ENCODE peak calls at places on chromosomes 5 and 9, in nine cellular contexts. Q is upper lobe of left lung, E is left ventricle myocardium inferior, F is bronchial epithelial cell, K is RWPE1, R is AG10803, B is cardiac fibroblast, X is GM12864, J is WERI-Rb-1. H is an unnamed sample.

GRCh38 chr9:121633144-121633714 is 18.2 kb upstream of the DAB2IP start:
- DNase-seq in E (no peak), X (no peak), F (no peak), Q (no peak), K (no peak), B (no peak), J (no peak), R (no peak), H (no peak)

GRCh38 chr9:6433405-6433804 is 20.4 kb downstream of the UHRF2 start:
- DNase-seq in B (peak; percentile 47), X (no peak), F (peak; percentile 76), K (no peak), Q (no peak), E (no peak), J (no peak), R (no peak), H (no peak)

GRCh38 chr9:91186311-91187101 is 175.2 kb downstream of the AUH start:
- DNase-seq in J (no peak), K (peak; percentile 68), X (no peak), E (no peak), B (no peak), R (no peak), F (peak; percentile 58), Q (no peak), H (no peak)

GRCh38 chr5:66553368-66553912 is 42.8 kb upstream of the MAST4 start:
- DNase-seq in K (no peak), X (no peak), E (no peak), B (no peak), J (no peak), F (peak; percentile 33), R (no peak), Q (no peak), H (no peak)

GRCh38 chr9:114035221-114035844 is 42.8 kb downstream of the AMBP start:
- DNase-seq in X (no peak), F (no peak), J (no peak), R (no peak), B (no peak), E (no peak), K (no peak), Q (peak; percentile 10), H (peak; percentile 47)

GRCh38 chr5:141876628-141877477 is 1.4 kb downstream of the PCDH1 start:
- DNase-seq in J (no peak), F (peak; percentile 33), Q (no peak), X (no peak), E (no peak), B (no peak), K (peak; percentile 47), R (no peak), H (peak; percentile 70)

GRCh38 chr9:78664370-78664769 is 367.4 kb downstream of the PSAT1 start:
- DNase-seq in Q (no peak), B (no peak), R (no peak), X (no peak), E (no peak), F (no peak), K (no peak), J (no peak), H (no peak)

GRCh38 chr5:150053231-150053626 is 33.1 kb downstream of the CSF1R start:
- DNase-seq in K (no peak), B (peak; percentile 57), J (no peak), X (no peak), F (peak; percentile 70), Q (peak; percentile 45), R (peak; percentile 70), E (no peak), H (no peak)

GRCh38 chr9:114290561-114290986 is 32.3 kb upstream of the ORM1 start:
- DNase-seq in K (no peak), E (peak; percentile 8), Q (no peak), J (peak; percentile 28), X (no peak), R (no peak), B (no peak), F (no peak), H (peak; percentile 55)

GRCh38 chr9:123064662-123065061 is 31.2 kb downstream of the GPR21 start:
- DNase-seq in F (no peak), K (no peak), E (no peak), X (no peak), R (no peak), Q (no peak), B (no peak), J (no peak), H (no peak)

GRCh38 chr5:116763987-116764866 is 189.6 kb upstream of the SEMA6A start:
- DNase-seq in E (no peak), J (no peak), Q (no peak), X (peak; percentile 84), F (peak; percentile 96), K (no peak), R (no peak), B (no peak), H (no peak)

GRCh38 chr5:151923865-151924264 is 786 bp downstream of the GLRA1 start:
- DNase-seq in F (peak; percentile 14), B (no peak), Q (no peak), X (no peak), K (peak; percentile 45), R (no peak), J (peak; percentile 68), E (no peak), H (no peak)

GRCh38 chr5:65120371-65120967 is 351.7 kb downstream of the CWC27 start:
- DNase-seq in K (no peak), E (no peak), Q (no peak), J (no peak), F (no peak), B (no peak), X (no peak), R (no peak), H (no peak)

GRCh38 chr5:103425686-103426454 is 136.7 kb downstream of the NUDT12 start:
- DNase-seq in B (peak; percentile 10), F (no peak), Q (no peak), X (no peak), E (no peak), K (no peak), R (peak; percentile 60), J (no peak), H (no peak)

GRCh38 chr5:148957591-148958202 is 105.2 kb downstream of the SH3TC2 start:
- DNase-seq in B (peak; percentile 42), E (peak; percentile 33), K (peak; percentile 62), F (peak; percentile 41), Q (peak; percentile 53), J (peak; percentile 43), R (peak; percentile 22), X (no peak), H (no peak)

GRCh38 chr5:72770266-72770665 is 46.2 kb upstream of the TNPO1 start:
- DNase-seq in E (no peak), F (no peak), X (no peak), J (no peak), B (no peak), Q (no peak), K (no peak), R (no peak), H (no peak)

GRCh38 chr5:72767289-72768010 is 49.0 kb upstream of the TNPO1 start:
- DNase-seq in R (no peak), B (peak; percentile 18), Q (no peak), K (no peak), J (peak; percentile 20), E (no peak), X (no peak), F (no peak), H (no peak)
- TF ChIP-seq CTCF in R (no peak), B (peak; percentile 11), Q (no peak), K (no peak), J (peak; percentile 9), E (no peak), X (no peak), F (no peak), H (peak; percentile 22)

DNA sequence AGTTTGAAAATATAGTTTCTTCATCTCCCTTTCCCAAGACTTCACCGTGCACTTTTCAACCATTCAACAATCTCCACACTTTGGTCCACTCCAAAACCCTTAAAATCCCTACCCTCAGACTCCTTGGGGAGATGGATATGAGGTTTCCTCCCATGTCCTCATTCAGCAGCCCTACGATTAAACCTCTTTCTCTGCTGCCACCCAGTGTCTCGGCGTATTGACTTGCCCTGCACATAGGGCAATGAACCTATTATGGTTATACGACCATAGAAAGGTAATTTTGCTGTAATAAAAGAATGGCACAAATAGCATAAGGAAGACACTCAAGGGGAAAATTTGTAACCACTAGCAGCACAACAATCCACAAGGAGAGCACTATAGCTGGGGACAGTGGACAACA is 803.5 kb downstream of the TLE1 start:
- DNase-seq in Q (no peak), R (no peak), E (no peak), X (no peak), K (no peak), F (peak; percentile 8), J (peak; percentile 57), B (peak; percentile 9), H (no peak)
- TF ChIP-seq CTCF in Q (no peak), R (peak; percentile 3), E (no peak), X (no peak), K (no peak), F (no peak), J (peak; percentile 44), B (peak; percentile 3), H (peak; percentile 15)

GRCh38 chr5:13480834-13481233 is 463.7 kb downstream of the DNAH5 start:
- DNase-seq in J (no peak), K (no peak), X (no peak), B (no peak), Q (no peak), R (no peak), E (no peak), F (no peak), H (no peak)

GRCh38 chr5:13477118-13477737 is 467.3 kb downstream of the DNAH5 start:
- DNase-seq in E (no peak), R (peak; percentile 27), X (no peak), B (no peak), J (no peak), F (peak; percentile 81), K (peak; percentile 51), Q (no peak), H (no peak)

GRCh38 chr5:13478831-13479465 is 465.5 kb downstream of the DNAH5 start:
- DNase-seq in X (no peak), Q (no peak), K (peak; percentile 65), R (peak; percentile 47), B (no peak), F (peak; percentile 64), J (peak; percentile 63), E (no peak), H (no peak)
- TF ChIP-seq CTCF in X (peak; percentile 35), Q (peak; percentile 25), K (peak; percentile 72), R (peak; percentile 63), B (peak; percentile 45), F (peak; percentile 64), J (peak; percentile 62), E (peak; percentile 50), H (peak; percentile 79)

DNA sequence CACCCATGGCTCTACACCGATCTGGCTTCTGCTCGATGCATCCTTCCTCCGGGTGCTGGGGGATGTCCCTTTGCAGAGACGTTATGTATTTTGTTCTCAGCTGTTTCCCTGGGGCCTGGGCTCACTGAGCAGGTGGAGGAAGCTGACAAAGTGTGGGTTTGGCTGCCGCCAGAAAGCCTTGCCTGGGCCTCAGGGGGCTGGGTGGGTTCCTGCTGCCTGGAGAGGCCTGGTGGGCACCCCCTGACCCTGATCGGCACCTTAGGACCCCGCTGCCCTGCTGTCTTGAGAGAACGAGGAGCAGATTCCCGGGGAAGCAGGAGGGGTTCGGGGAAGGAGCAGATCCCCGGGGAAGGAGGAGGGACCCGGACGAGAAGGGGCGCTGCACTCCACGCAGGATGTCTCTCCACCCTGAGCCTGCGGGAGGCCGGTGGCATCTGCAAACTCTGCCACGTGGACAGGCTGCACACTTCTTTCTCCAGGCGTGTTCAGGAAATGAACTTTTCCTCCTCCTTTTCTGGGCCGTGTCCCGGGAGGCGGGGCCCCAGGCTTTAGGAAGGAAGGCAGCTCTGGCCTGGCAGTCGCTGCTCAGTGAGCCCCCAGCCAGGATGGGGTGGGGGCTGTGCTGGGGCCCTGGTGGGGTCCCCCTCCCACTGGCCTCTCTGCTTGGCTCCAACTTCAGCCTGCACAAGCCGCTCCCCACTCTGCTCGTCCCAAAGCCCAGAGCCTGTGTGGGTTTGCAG is 149.0 kb downstream of the RXRA start:
- DNase-seq in K (no peak), F (peak; percentile 6), J (peak; percentile 39), X (no peak), B (peak; percentile 91), Q (peak; percentile 41), R (peak; percentile 87), E (peak; percentile 85), H (no peak)
- TF ChIP-seq CTCF in K (no peak), F (no peak), J (no peak), X (no peak), B (no peak), Q (no peak), R (peak; percentile 34), E (peak; percentile 8), H (no peak)

H was measured in type B pancreatic cell.